ENCODE peak calls at places on chromosomes 11 and 22, in nine cellular contexts. One of them, this sample, is unnamed. For H3K9me3, the result is how much of the 10 kb centered on the place peaks cover.

GRCh38 chr11:66892926-66893325 is 36.1 kb downstream of the LRFN4 start:
- DNase-seq in endodermal cell: no peak
- DNase-seq in SJCRH30: no peak
- DNase-seq in PC-3: peak
- DNase-seq in tibial nerve: no peak
- DNase-seq in IMR-90: peak
- DNase-seq in effector memory CD4-positive, alpha-beta T cell: no peak
- DNase-seq in right cardiac atrium: no peak
- DNase-seq in kidney: no peak
- DNase-seq in this sample: no peak

GRCh38 chr22:37312549-37313183 is 30.4 kb downstream of the CYTH4 start:
- DNase-seq in endodermal cell: no peak
- DNase-seq in effector memory CD4-positive, alpha-beta T cell: no peak
- DNase-seq in SJCRH30: no peak
- DNase-seq in tibial nerve: no peak
- DNase-seq in right cardiac atrium: no peak
- DNase-seq in kidney: no peak
- DNase-seq in IMR-90: no peak
- DNase-seq in PC-3: no peak
- DNase-seq in this sample: no peak

GRCh38 chr11:17750817-17751165 is 16.2 kb downstream of the KCNC1 start:
- DNase-seq in PC-3: no peak
- DNase-seq in right cardiac atrium: no peak
- DNase-seq in endodermal cell: no peak
- DNase-seq in effector memory CD4-positive, alpha-beta T cell: no peak
- DNase-seq in tibial nerve: no peak
- DNase-seq in kidney: no peak
- DNase-seq in IMR-90: no peak
- DNase-seq in SJCRH30: no peak
- DNase-seq in this sample: peak

GRCh38 chr22:35349704-35350538 is 31.0 kb upstream of the HMOX1 start:
- DNase-seq in effector memory CD4-positive, alpha-beta T cell: no peak
- DNase-seq in SJCRH30: peak
- DNase-seq in kidney: peak
- DNase-seq in right cardiac atrium: peak
- DNase-seq in IMR-90: peak
- DNase-seq in PC-3: no peak
- DNase-seq in endodermal cell: peak
- DNase-seq in tibial nerve: no peak
- DNase-seq in this sample: no peak

GRCh38 chr11:47004595-47005033 is 68.1 kb downstream of the CSTPP1 start:
- DNase-seq in IMR-90: peak
- DNase-seq in effector memory CD4-positive, alpha-beta T cell: no peak
- DNase-seq in tibial nerve: peak
- DNase-seq in kidney: peak
- DNase-seq in SJCRH30: peak
- DNase-seq in right cardiac atrium: peak
- DNase-seq in endodermal cell: no peak
- DNase-seq in PC-3: peak
- DNase-seq in this sample: peak

GRCh38 chr11:133343951-133344350 is 188.3 kb downstream of the OPCML start:
- DNase-seq in PC-3: no peak
- DNase-seq in right cardiac atrium: no peak
- DNase-seq in tibial nerve: no peak
- DNase-seq in kidney: no peak
- DNase-seq in SJCRH30: no peak
- DNase-seq in effector memory CD4-positive, alpha-beta T cell: no peak
- DNase-seq in endodermal cell: no peak
- DNase-seq in IMR-90: no peak
- DNase-seq in this sample: no peak

GRCh38 chr11:86699036-86699791 is 26.8 kb upstream of the ME3 start:
- DNase-seq in tibial nerve: no peak
- DNase-seq in endodermal cell: no peak
- DNase-seq in SJCRH30: no peak
- DNase-seq in right cardiac atrium: no peak
- DNase-seq in effector memory CD4-positive, alpha-beta T cell: no peak
- DNase-seq in IMR-90: peak
- DNase-seq in kidney: no peak
- DNase-seq in PC-3: peak
- DNase-seq in this sample: no peak

GRCh38 chr22:32574957-32575893 is 100.6 kb downstream of the FBXO7 start:
- DNase-seq in IMR-90: no peak
- DNase-seq in SJCRH30: no peak
- DNase-seq in endodermal cell: no peak
- DNase-seq in effector memory CD4-positive, alpha-beta T cell: no peak
- DNase-seq in PC-3: no peak
- DNase-seq in kidney: no peak
- DNase-seq in tibial nerve: no peak
- DNase-seq in right cardiac atrium: no peak
- DNase-seq in this sample: no peak

GRCh38 chr11:42552786-42553185 is 759.0 kb upstream of the API5 start:
- DNase-seq in endodermal cell: no peak
- DNase-seq in kidney: peak
- DNase-seq in effector memory CD4-positive, alpha-beta T cell: no peak
- DNase-seq in right cardiac atrium: no peak
- DNase-seq in tibial nerve: no peak
- DNase-seq in IMR-90: no peak
- DNase-seq in SJCRH30: no peak
- DNase-seq in PC-3: no peak
- DNase-seq in this sample: no peak

GRCh38 chr11:444397-445144 is 2.8 kb upstream of the ANO9 start:
- DNase-seq in tibial nerve: no peak
- DNase-seq in endodermal cell: no peak
- DNase-seq in PC-3: peak
- DNase-seq in effector memory CD4-positive, alpha-beta T cell: no peak
- DNase-seq in IMR-90: peak
- DNase-seq in right cardiac atrium: peak
- DNase-seq in kidney: peak
- DNase-seq in SJCRH30: peak
- DNase-seq in this sample: peak

DNA sequence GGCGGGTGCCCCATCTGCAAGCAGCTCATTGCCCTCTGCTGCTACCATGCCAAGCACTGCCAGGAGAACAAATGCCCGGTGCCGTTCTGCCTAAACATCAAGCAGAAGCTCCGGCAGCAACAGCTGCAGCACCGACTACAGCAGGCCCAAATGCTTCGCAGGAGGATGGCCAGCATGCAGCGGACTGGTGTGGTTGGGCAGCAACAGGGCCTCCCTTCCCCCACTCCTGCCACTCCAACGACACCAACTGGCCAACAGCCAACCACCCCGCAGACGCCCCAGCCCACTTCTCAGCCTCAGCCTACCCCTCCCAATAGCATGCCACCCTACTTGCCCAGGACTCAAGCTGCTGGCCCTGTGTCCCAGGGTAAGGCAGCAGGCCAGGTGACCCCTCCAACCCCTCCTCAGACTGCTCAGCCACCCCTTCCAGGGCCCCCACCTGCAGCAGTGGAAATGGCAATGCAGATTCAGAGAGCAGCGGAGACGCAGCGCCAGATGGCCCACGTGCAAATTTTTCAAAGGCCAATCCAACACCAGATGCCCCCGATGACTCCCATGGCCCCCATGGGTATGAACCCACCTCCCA is 28.0 kb upstream of the L3MBTL2 start:
- DNase-seq in IMR-90: no peak
- DNase-seq in PC-3: no peak
- DNase-seq in kidney: no peak
- DNase-seq in tibial nerve: no peak
- DNase-seq in effector memory CD4-positive, alpha-beta T cell: no peak
- DNase-seq in SJCRH30: no peak
- DNase-seq in right cardiac atrium: peak
- DNase-seq in endodermal cell: no peak
- DNase-seq in this sample: no peak
- H3K9me3 ChIP-seq in IMR-90: under half
- H3K9me3 ChIP-seq in PC-3: under half
- H3K9me3 ChIP-seq in kidney: under half
- H3K9me3 ChIP-seq in tibial nerve: under half
- H3K9me3 ChIP-seq in effector memory CD4-positive, alpha-beta T cell: under half
- H3K9me3 ChIP-seq in SJCRH30: under half
- H3K9me3 ChIP-seq in right cardiac atrium: under half
- H3K9me3 ChIP-seq in endodermal cell: under half
- H3K9me3 ChIP-seq in this sample: under half

DNA sequence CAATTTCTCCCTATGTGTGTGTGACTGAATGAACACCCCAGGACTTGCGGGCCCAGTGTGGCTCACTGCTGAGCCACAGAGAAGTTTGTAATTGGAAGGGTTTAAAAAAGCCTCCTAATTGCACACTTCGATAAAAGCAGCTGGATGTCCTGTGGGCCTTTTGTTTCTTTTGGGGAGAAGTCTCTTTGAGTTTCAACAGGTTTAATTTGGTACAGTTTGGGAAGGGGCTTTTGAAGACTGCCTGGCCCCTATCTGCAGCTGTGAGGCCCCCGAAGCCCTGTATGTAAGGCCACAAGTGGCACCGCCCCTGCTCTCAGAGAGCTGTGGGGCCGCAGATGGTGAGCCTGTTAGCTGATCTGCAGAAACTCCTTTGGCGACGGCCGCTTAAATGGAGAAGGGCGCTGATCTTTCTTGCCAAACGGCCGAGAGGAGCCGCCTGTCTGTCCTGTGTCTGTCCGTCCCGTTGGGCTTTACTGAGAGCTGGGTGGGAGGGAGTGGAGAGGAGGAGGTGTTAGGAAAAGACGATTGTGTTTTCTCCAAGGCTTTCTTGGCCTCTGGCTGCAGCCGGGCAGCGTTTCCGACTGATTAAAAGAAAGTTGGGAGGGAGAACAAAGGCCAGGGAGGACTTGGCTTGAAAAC is 2.1 kb downstream of the FBLN1 start:
- DNase-seq in endodermal cell: peak
- DNase-seq in right cardiac atrium: peak
- DNase-seq in tibial nerve: no peak
- DNase-seq in PC-3: no peak
- DNase-seq in IMR-90: peak
- DNase-seq in effector memory CD4-positive, alpha-beta T cell: no peak
- DNase-seq in kidney: peak
- DNase-seq in SJCRH30: peak
- DNase-seq in this sample: no peak
- H3K4me3 ChIP-seq in endodermal cell: peak
- H3K4me3 ChIP-seq in right cardiac atrium: peak
- H3K4me3 ChIP-seq in tibial nerve: peak
- H3K4me3 ChIP-seq in PC-3: no peak
- H3K4me3 ChIP-seq in IMR-90: peak
- H3K4me3 ChIP-seq in effector memory CD4-positive, alpha-beta T cell: no peak
- H3K4me3 ChIP-seq in kidney: no peak
- H3K4me3 ChIP-seq in SJCRH30: peak
- H3K4me3 ChIP-seq in this sample: no peak

GRCh38 chr11:70807195-70807543 is 408.8 kb downstream of the CTTN start:
- DNase-seq in effector memory CD4-positive, alpha-beta T cell: no peak
- DNase-seq in kidney: peak
- DNase-seq in SJCRH30: no peak
- DNase-seq in right cardiac atrium: no peak
- DNase-seq in IMR-90: no peak
- DNase-seq in PC-3: no peak
- DNase-seq in tibial nerve: no peak
- DNase-seq in endodermal cell: no peak
- DNase-seq in this sample: no peak

GRCh38 chr11:70806461-70807194 is 408.3 kb downstream of the CTTN start:
- DNase-seq in PC-3: no peak
- DNase-seq in endodermal cell: no peak
- DNase-seq in effector memory CD4-positive, alpha-beta T cell: no peak
- DNase-seq in tibial nerve: no peak
- DNase-seq in right cardiac atrium: no peak
- DNase-seq in SJCRH30: no peak
- DNase-seq in IMR-90: no peak
- DNase-seq in kidney: no peak
- DNase-seq in this sample: no peak

GRCh38 chr11:70804174-70804855 is 406.0 kb downstream of the CTTN start:
- DNase-seq in IMR-90: no peak
- DNase-seq in tibial nerve: no peak
- DNase-seq in PC-3: no peak
- DNase-seq in SJCRH30: no peak
- DNase-seq in kidney: no peak
- DNase-seq in endodermal cell: no peak
- DNase-seq in right cardiac atrium: no peak
- DNase-seq in effector memory CD4-positive, alpha-beta T cell: no peak
- DNase-seq in this sample: no peak

GRCh38 chr11:70805243-70805642 is 406.9 kb downstream of the CTTN start:
- DNase-seq in IMR-90: no peak
- DNase-seq in right cardiac atrium: no peak
- DNase-seq in PC-3: no peak
- DNase-seq in SJCRH30: no peak
- DNase-seq in effector memory CD4-positive, alpha-beta T cell: no peak
- DNase-seq in tibial nerve: no peak
- DNase-seq in kidney: no peak
- DNase-seq in endodermal cell: no peak
- DNase-seq in this sample: no peak

DNA sequence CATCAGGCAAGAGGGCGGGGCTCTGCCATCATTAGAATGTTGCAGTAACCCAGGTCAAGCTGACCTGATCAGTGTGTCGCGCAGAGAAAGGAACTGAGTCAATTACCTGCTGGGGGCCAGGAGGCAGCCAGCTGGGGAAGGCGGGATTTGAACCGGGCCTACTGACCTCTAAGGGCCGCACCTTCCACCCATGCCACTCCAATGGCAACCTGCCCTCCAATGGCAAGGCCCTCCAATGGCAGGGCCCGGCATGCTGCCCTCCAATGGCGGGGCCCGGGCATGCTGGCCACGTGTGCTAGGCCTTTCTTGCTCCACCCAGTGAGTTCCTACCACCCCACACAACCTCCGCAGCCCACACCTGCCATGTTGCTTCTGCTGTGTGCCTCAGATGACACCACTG is 407.6 kb downstream of the CTTN start:
- DNase-seq in SJCRH30: no peak
- DNase-seq in IMR-90: no peak
- DNase-seq in right cardiac atrium: no peak
- DNase-seq in tibial nerve: no peak
- DNase-seq in endodermal cell: no peak
- DNase-seq in effector memory CD4-positive, alpha-beta T cell: no peak
- DNase-seq in kidney: no peak
- DNase-seq in PC-3: no peak
- DNase-seq in this sample: no peak
- H3K9me3 ChIP-seq in SJCRH30: under half
- H3K9me3 ChIP-seq in IMR-90: under half
- H3K9me3 ChIP-seq in right cardiac atrium: under half
- H3K9me3 ChIP-seq in tibial nerve: under half
- H3K9me3 ChIP-seq in endodermal cell: under half
- H3K9me3 ChIP-seq in effector memory CD4-positive, alpha-beta T cell: under half
- H3K9me3 ChIP-seq in kidney: under half
- H3K9me3 ChIP-seq in PC-3: under half
- H3K9me3 ChIP-seq in this sample: under half

DNA sequence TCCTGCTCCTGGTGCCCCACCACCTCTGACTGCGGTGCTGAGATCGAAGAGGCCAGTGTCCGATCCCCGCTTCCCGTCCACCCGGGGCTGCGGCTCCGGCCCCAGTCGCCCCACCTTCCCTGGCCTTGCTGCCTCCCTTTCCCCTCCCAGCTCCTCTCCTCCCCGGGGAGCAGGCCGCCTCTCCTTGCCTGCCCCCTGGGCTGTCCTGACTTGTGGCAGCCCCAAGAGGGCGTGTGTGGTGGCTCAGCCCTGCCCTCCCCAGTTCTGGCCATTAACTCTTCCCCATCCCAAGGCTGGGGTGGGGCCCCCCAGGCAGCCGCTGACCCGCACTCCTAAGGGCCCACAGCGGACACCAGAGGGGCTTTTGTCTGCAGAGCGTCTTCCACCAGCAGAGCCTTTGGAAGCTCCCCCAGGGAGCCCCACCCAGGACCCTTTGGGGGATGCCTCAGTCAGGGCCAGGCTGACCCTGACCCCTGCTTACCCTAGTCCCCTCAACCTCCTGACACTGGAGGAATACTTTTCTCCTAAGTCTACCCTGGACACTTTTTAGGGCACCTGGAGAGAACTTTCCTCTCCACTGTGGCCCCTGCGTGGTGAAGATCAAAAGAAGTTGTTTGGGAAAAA is 16.7 kb downstream of the RTN4RL2 start:
- DNase-seq in PC-3: peak
- DNase-seq in tibial nerve: no peak
- DNase-seq in kidney: peak
- DNase-seq in effector memory CD4-positive, alpha-beta T cell: no peak
- DNase-seq in right cardiac atrium: peak
- DNase-seq in endodermal cell: peak
- DNase-seq in IMR-90: peak
- DNase-seq in SJCRH30: no peak
- DNase-seq in this sample: peak
- H3K4me3 ChIP-seq in PC-3: peak
- H3K4me3 ChIP-seq in tibial nerve: peak
- H3K4me3 ChIP-seq in kidney: no peak
- H3K4me3 ChIP-seq in effector memory CD4-positive, alpha-beta T cell: peak
- H3K4me3 ChIP-seq in right cardiac atrium: peak
- H3K4me3 ChIP-seq in endodermal cell: peak
- H3K4me3 ChIP-seq in IMR-90: no peak
- H3K4me3 ChIP-seq in SJCRH30: peak
- H3K4me3 ChIP-seq in this sample: peak